ENCODE peak calls at places on chromosomes 2 and 18, in four cellular contexts. Q is left lung, B is heart left ventricle, T is aorta. P is an unnamed sample.
A peak's percentile ranks its signal among the peaks of the same experiment; 100 is the strongest.

GRCh38 chr2:100446696-100447095 is 23.6 kb upstream of the NMS start:
- DNase-seq in Q (no peak), T (no peak), B (no peak), P (no peak)

GRCh38 chr2:158499383-158499782 is 42.6 kb downstream of the PKP4 start:
- DNase-seq in T (no peak), B (no peak), Q (no peak), P (no peak)

GRCh38 chr2:187138240-187138639 is 289.3 kb upstream of the ZSWIM2 start:
- DNase-seq in B (no peak), T (peak; percentile 59), Q (no peak), P (peak; percentile 41)

GRCh38 chr2:43437363-43437762 is 158.5 kb downstream of the THADA start:
- DNase-seq in B (no peak), Q (no peak), T (no peak), P (no peak)

GRCh38 chr2:45199973-45200372 is 190.7 kb upstream of the SIX2 start:
- DNase-seq in T (no peak), B (no peak), Q (no peak), P (no peak)

GRCh38 chr2:101307503-101307902 is 998 bp downstream of the RNF149 start:
- DNase-seq in B (no peak), Q (no peak), T (no peak), P (no peak)

GRCh38 chr2:1910562-1911256 is 166.4 kb upstream of the PXDN start:
- DNase-seq in T (no peak), B (no peak), Q (no peak), P (no peak)

GRCh38 chr2:98623657-98624056 is 15.3 kb downstream of the UNC50 start:
- DNase-seq in B (peak; percentile 74), T (peak; percentile 80), Q (peak; percentile 39), P (no peak)

GRCh38 chr18:39591647-39592046 is 2026.0 kb upstream of the CELF4 start:
- DNase-seq in B (no peak), Q (no peak), T (no peak), P (no peak)

GRCh38 chr2:224757934-224758548 is 41.9 kb upstream of the CCDC195 start:
- DNase-seq in Q (no peak), B (no peak), T (no peak), P (no peak)

GRCh38 chr2:85790499-85790898 is 36.7 kb downstream of the ATOH8 start:
- DNase-seq in B (peak; percentile 49), T (peak; percentile 73), Q (peak; percentile 31), P (no peak)

GRCh38 chr18:46163941-46164499 is 59.8 kb downstream of the HAUS1 start:
- DNase-seq in Q (no peak), B (no peak), T (no peak), P (no peak)

GRCh38 chr2:134247679-134248078 is 6.2 kb upstream of the MGAT5 start:
- DNase-seq in B (no peak), T (no peak), Q (no peak), P (no peak)

GRCh38 chr18:74897971-74898657 is 300.4 kb downstream of the ZNF407 start:
- DNase-seq in T (no peak), B (no peak), Q (no peak), P (no peak)

GRCh38 chr2:80007722-80008503 is 296.6 kb downstream of the LRRTM1 start:
- DNase-seq in Q (no peak), B (no peak), T (no peak), P (no peak)

GRCh38 chr2:29033656-29034055 is 40.7 kb downstream of the PCARE start:
- DNase-seq in B (no peak), Q (no peak), T (no peak), P (no peak)

GRCh38 chr2:21020031-21020667 is 23.7 kb downstream of the APOB start:
- DNase-seq in Q (no peak), T (no peak), B (no peak), P (no peak)

GRCh38 chr18:70421471-70421870 is 132.6 kb downstream of the SOCS6 start:
- DNase-seq in B (no peak), T (no peak), Q (no peak), P (no peak)

GRCh38 chr2:238286987-238287386 is 1.4 kb downstream of the PER2 start:
- DNase-seq in Q (no peak), T (peak; percentile 74), B (no peak), P (no peak)

GRCh38 chr2:218229239-218229638 is 12.2 kb downstream of the ARPC2 start:
- DNase-seq in B (no peak), T (no peak), Q (no peak), P (no peak)

GRCh38 chr2:235674116-235674515 is 180.3 kb downstream of the AGAP1 start:
- DNase-seq in T (no peak), B (no peak), Q (no peak), P (no peak)

GRCh38 chr2:181457741-181458425 is 697 bp downstream of the ITGA4 start:
- DNase-seq in T (peak; percentile 74), B (peak; percentile 65), Q (peak; percentile 60), P (peak; percentile 69)

GRCh38 chr2:184006998-184007397 is 591.3 kb upstream of the ZNF804A start:
- DNase-seq in B (no peak), Q (no peak), T (no peak), P (no peak)

GRCh38 chr2:10876394-10876793 is 35.3 kb upstream of the KCNF1 start:
- DNase-seq in Q (no peak), B (no peak), T (no peak), P (no peak)

GRCh38 chr2:355773-356172 is 67.9 kb upstream of the ALKAL2 start:
- DNase-seq in B (no peak), Q (no peak), T (no peak), P (no peak)
- H3K27me3 ChIP-seq in B (peaks cover 3% of the 10 kb centered on the region), Q (no peaks in the 10 kb centered on the region), T (no peaks in the 10 kb centered on the region), P (no peaks in the 10 kb centered on the region)

GRCh38 chr2:70897203-70897976 is 38.3 kb upstream of the ATP6V1B1 start:
- DNase-seq in B (no peak), T (no peak), Q (no peak), P (no peak)
- H3K27me3 ChIP-seq in B (peaks cover 88% of the 10 kb centered on the region), T (no peaks in the 10 kb centered on the region), Q (peaks cover 83% of the 10 kb centered on the region), P (no peaks in the 10 kb centered on the region)

DNA sequence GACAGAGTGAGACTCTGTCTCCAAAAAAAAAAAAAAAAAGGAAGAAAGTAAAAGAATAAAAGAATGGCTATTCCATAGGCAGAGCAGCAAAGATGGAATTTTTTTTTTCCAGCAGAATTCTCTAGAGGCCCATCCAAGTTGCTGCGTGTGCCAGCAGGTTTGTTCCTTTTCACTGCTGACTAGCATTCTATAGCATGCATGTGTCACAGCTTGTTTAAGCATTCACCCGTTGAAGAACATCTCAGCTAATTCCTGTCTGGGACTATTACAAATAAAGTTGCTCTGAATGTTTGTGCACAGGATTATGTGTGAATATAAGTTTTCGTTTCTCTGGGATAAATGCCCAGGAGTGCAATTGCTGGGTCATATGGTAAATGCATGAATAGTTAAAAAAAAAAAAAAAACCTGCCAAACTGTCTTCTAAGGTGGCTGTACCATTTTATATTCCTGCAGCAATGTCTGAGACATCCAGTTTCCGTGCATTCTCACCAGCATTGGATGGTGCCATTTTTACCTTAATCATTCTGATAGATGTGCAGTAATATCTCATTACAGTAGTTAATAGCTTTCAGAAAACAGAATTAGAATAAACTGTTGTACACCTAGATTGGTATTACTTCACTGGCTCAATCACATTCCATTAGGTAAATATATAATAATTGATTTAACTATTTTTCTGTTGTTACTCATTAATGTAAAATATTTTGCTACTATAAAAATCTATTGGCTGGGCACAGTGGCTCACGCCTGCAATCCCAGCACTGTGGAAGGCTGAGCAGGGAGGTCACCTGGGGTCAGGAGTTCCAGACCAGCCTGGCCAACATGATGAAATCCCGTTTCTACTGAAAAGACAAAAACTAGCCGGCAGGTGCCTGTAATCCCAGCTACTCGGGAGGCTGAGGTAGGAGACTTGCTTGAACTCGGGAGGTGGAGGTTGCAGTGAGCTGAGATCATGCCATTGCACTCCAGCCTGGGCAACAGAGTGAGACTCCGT is 47.5 kb upstream of the ASAP2 start:
- DNase-seq in T (no peak), Q (no peak), B (no peak), P (no peak)
- H3K27me3 ChIP-seq in T (no peaks in the 10 kb centered on the region), Q (no peaks in the 10 kb centered on the region), B (no peaks in the 10 kb centered on the region), P (no peaks in the 10 kb centered on the region)

GRCh38 chr2:105678346-105678745 is 66.4 kb upstream of the NCK2 start:
- DNase-seq in T (no peak), B (no peak), Q (no peak), P (no peak)
- H3K27me3 ChIP-seq in T (no peaks in the 10 kb centered on the region), B (no peaks in the 10 kb centered on the region), Q (no peaks in the 10 kb centered on the region), P (no peaks in the 10 kb centered on the region)

DNA sequence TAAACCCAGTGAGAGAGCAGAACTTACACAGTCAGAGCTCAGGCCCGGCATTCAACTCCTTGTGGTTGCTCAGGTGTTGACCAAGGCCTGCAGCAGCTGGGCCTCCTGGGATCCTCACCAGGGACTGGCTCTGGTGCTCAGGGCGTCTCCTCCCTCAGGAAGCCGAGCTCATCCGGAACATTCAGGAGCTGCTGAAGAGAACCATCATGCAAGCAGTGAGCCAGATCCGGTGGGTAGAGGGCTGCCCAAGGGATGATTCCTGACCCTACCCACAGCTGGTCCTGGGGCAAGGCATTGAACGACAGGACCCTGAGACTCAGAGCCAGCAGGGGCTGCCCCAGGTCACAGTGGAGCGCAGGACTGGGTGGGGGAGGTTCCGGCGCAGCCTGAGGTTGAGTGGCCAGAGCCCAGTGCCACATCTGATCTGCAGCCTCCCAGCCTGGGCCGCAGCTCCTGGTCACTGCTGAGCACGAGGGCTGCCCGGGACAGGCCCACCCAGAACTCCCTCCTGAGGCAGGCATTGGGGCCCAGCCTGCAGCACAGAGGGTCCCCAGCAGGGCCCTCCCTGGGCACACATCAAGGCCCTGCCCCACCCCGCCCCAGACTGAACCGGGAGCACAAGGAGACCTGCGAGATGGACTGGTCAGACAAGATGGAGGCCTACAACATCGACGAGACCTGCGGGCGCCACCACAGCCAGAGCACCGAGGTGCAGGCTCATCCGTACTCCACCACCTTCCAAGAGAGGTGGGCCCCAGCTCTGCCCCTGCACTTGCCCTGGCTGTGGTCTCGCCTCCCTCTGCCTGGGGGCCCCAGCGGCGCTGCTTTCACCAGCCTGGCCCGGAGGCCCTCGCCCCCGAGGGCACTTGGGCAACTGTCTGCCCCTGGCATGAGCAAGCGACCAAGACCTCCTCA is 2.4 kb downstream of the TEKT4 start:
- DNase-seq in Q (no peak), T (peak; percentile 59), B (no peak), P (no peak)
- H3K27me3 ChIP-seq in Q (no peaks in the 10 kb centered on the region), T (no peaks in the 10 kb centered on the region), B (no peaks in the 10 kb centered on the region), P (peaks cover 4% of the 10 kb centered on the region)

GRCh38 chr2:232349946-232350635 is 28.5 kb upstream of the ALPP start:
- DNase-seq in B (peak; percentile 37), T (peak; percentile 64), Q (peak; percentile 11), P (no peak)
- H3K27me3 ChIP-seq in B (peaks cover 46% of the 10 kb centered on the region), T (no peaks in the 10 kb centered on the region), Q (peaks cover 32% of the 10 kb centered on the region), P (peaks cover 10% of the 10 kb centered on the region)

GRCh38 chr18:11689031-11689971 is at the start of gene GNAL:
- DNase-seq in T (peak; percentile 92), B (peak; percentile 86), Q (peak; percentile 72), P (peak; percentile 90)

GRCh38 chr18:11695736-11696135 is 6.7 kb downstream of the GNAL start:
- DNase-seq in B (no peak), T (no peak), Q (no peak), P (no peak)

GRCh38 chr18:11689972-11690570 is 1.0 kb downstream of the GNAL start:
- DNase-seq in Q (no peak), T (peak; percentile 79), B (no peak), P (peak; percentile 72)
- H3K27me3 ChIP-seq in Q (peaks cover 12% of the 10 kb centered on the region), T (no peaks in the 10 kb centered on the region), B (peaks cover 6% of the 10 kb centered on the region), P (no peaks in the 10 kb centered on the region)